ENCODE peak calls at places on chromosomes 6 and 20, in eight cellular contexts. One of them, this sample, is unnamed.

GRCh38 chr6:118815495-118815894 is 78.5 kb upstream of the ASF1A start:
- DNase-seq in body of pancreas: no peak
- DNase-seq in stomach: no peak
- DNase-seq in lower leg skin: no peak
- DNase-seq in GM12878: no peak
- DNase-seq in upper lobe of left lung: no peak
- DNase-seq in H54: no peak
- DNase-seq in A549: no peak
- DNase-seq in this sample: no peak

GRCh38 chr6:84643778-84644177 is 120.6 kb downstream of the TBX18 start:
- DNase-seq in stomach: no peak
- DNase-seq in H54: no peak
- DNase-seq in A549: no peak
- DNase-seq in GM12878: no peak
- DNase-seq in lower leg skin: no peak
- DNase-seq in upper lobe of left lung: no peak
- DNase-seq in body of pancreas: no peak
- DNase-seq in this sample: no peak

GRCh38 chr6:149566372-149567193 is at the start of gene GINM1:
- DNase-seq in stomach: peak
- DNase-seq in A549: peak
- DNase-seq in lower leg skin: peak
- DNase-seq in GM12878: no peak
- DNase-seq in upper lobe of left lung: peak
- DNase-seq in body of pancreas: peak
- DNase-seq in H54: peak
- DNase-seq in this sample: peak

GRCh38 chr6:100573169-100573568 is 108.4 kb upstream of the SIM1 start:
- DNase-seq in GM12878: no peak
- DNase-seq in stomach: no peak
- DNase-seq in upper lobe of left lung: no peak
- DNase-seq in lower leg skin: no peak
- DNase-seq in body of pancreas: no peak
- DNase-seq in H54: no peak
- DNase-seq in A549: peak
- DNase-seq in this sample: no peak

GRCh38 chr6:104796031-104796785 is 63.5 kb downstream of the HACE1 start:
- DNase-seq in H54: no peak
- DNase-seq in body of pancreas: no peak
- DNase-seq in A549: no peak
- DNase-seq in lower leg skin: no peak
- DNase-seq in GM12878: no peak
- DNase-seq in stomach: no peak
- DNase-seq in upper lobe of left lung: no peak
- DNase-seq in this sample: no peak

GRCh38 chr20:63873477-63873971 is 8.5 kb downstream of the TPD52L2 start:
- DNase-seq in stomach: no peak
- DNase-seq in H54: peak
- DNase-seq in A549: no peak
- DNase-seq in upper lobe of left lung: peak
- DNase-seq in GM12878: no peak
- DNase-seq in lower leg skin: no peak
- DNase-seq in body of pancreas: no peak
- DNase-seq in this sample: no peak

GRCh38 chr20:8427419-8428065 is 295.5 kb downstream of the PLCB1 start:
- DNase-seq in upper lobe of left lung: no peak
- DNase-seq in GM12878: no peak
- DNase-seq in H54: no peak
- DNase-seq in body of pancreas: no peak
- DNase-seq in stomach: no peak
- DNase-seq in lower leg skin: no peak
- DNase-seq in A549: no peak
- DNase-seq in this sample: no peak

GRCh38 chr20:50193169-50193850 is 2.7 kb downstream of the CEBPB start:
- DNase-seq in upper lobe of left lung: no peak
- DNase-seq in lower leg skin: no peak
- DNase-seq in body of pancreas: peak
- DNase-seq in GM12878: no peak
- DNase-seq in H54: no peak
- DNase-seq in stomach: no peak
- DNase-seq in A549: no peak
- DNase-seq in this sample: no peak

GRCh38 chr20:64047968-64048401 is 1.5 kb downstream of the SOX18 start:
- DNase-seq in upper lobe of left lung: no peak
- DNase-seq in lower leg skin: no peak
- DNase-seq in A549: no peak
- DNase-seq in H54: no peak
- DNase-seq in body of pancreas: no peak
- DNase-seq in stomach: no peak
- DNase-seq in GM12878: no peak
- DNase-seq in this sample: no peak

GRCh38 chr20:31943052-31943471 is 8.8 kb downstream of the PDRG1 start:
- DNase-seq in stomach: peak
- DNase-seq in GM12878: no peak
- DNase-seq in lower leg skin: no peak
- DNase-seq in upper lobe of left lung: no peak
- DNase-seq in H54: no peak
- DNase-seq in body of pancreas: peak
- DNase-seq in A549: no peak
- DNase-seq in this sample: no peak

GRCh38 chr6:158911746-158912158 is 88.2 kb downstream of the RSPH3 start:
- DNase-seq in body of pancreas: no peak
- DNase-seq in A549: no peak
- DNase-seq in upper lobe of left lung: peak
- DNase-seq in lower leg skin: peak
- DNase-seq in H54: no peak
- DNase-seq in GM12878: peak
- DNase-seq in stomach: peak
- DNase-seq in this sample: no peak

GRCh38 chr20:61786230-61786629 is 279.5 kb downstream of the TAF4 start:
- DNase-seq in H54: no peak
- DNase-seq in upper lobe of left lung: no peak
- DNase-seq in stomach: no peak
- DNase-seq in A549: no peak
- DNase-seq in GM12878: no peak
- DNase-seq in lower leg skin: no peak
- DNase-seq in body of pancreas: no peak
- DNase-seq in this sample: no peak

GRCh38 chr20:45971675-45972499 is at the start of gene ZNF335:
- DNase-seq in body of pancreas: peak
- DNase-seq in stomach: peak
- DNase-seq in upper lobe of left lung: peak
- DNase-seq in A549: peak
- DNase-seq in GM12878: peak
- DNase-seq in H54: peak
- DNase-seq in lower leg skin: peak
- DNase-seq in this sample: peak
- TF ChIP-seq POLR2A in body of pancreas: peak
- TF ChIP-seq POLR2A in stomach: peak
- TF ChIP-seq POLR2A in upper lobe of left lung: peak
- TF ChIP-seq POLR2A in A549: peak
- TF ChIP-seq POLR2A in GM12878: peak
- TF ChIP-seq POLR2A in H54: peak
- TF ChIP-seq POLR2A in lower leg skin: no peak
- TF ChIP-seq POLR2A in this sample: peak

GRCh38 chr6:16483315-16483875 is 245.0 kb downstream of the GMPR start:
- DNase-seq in body of pancreas: no peak
- DNase-seq in A549: no peak
- DNase-seq in GM12878: no peak
- DNase-seq in upper lobe of left lung: no peak
- DNase-seq in lower leg skin: no peak
- DNase-seq in H54: no peak
- DNase-seq in stomach: no peak
- DNase-seq in this sample: no peak
- TF ChIP-seq POLR2A in body of pancreas: no peak
- TF ChIP-seq POLR2A in A549: no peak
- TF ChIP-seq POLR2A in GM12878: no peak
- TF ChIP-seq POLR2A in upper lobe of left lung: no peak
- TF ChIP-seq POLR2A in lower leg skin: no peak
- TF ChIP-seq POLR2A in H54: no peak
- TF ChIP-seq POLR2A in stomach: no peak
- TF ChIP-seq POLR2A in this sample: no peak

GRCh38 chr6:165574220-165574619 is 88.8 kb downstream of the PDE10A start:
- DNase-seq in stomach: no peak
- DNase-seq in lower leg skin: no peak
- DNase-seq in body of pancreas: no peak
- DNase-seq in upper lobe of left lung: no peak
- DNase-seq in GM12878: no peak
- DNase-seq in H54: no peak
- DNase-seq in A549: no peak
- DNase-seq in this sample: no peak

GRCh38 chr6:165568326-165568725 is 94.7 kb downstream of the PDE10A start:
- DNase-seq in upper lobe of left lung: no peak
- DNase-seq in body of pancreas: no peak
- DNase-seq in A549: no peak
- DNase-seq in lower leg skin: no peak
- DNase-seq in GM12878: no peak
- DNase-seq in H54: no peak
- DNase-seq in stomach: no peak
- DNase-seq in this sample: no peak

GRCh38 chr6:165573671-165574070 is 89.4 kb downstream of the PDE10A start:
- DNase-seq in stomach: peak
- DNase-seq in GM12878: no peak
- DNase-seq in body of pancreas: peak
- DNase-seq in A549: peak
- DNase-seq in upper lobe of left lung: no peak
- DNase-seq in lower leg skin: no peak
- DNase-seq in H54: no peak
- DNase-seq in this sample: peak

GRCh38 chr6:165571721-165572132 is 91.3 kb downstream of the PDE10A start:
- DNase-seq in GM12878: no peak
- DNase-seq in lower leg skin: no peak
- DNase-seq in upper lobe of left lung: no peak
- DNase-seq in H54: no peak
- DNase-seq in A549: no peak
- DNase-seq in stomach: no peak
- DNase-seq in body of pancreas: no peak
- DNase-seq in this sample: no peak

DNA sequence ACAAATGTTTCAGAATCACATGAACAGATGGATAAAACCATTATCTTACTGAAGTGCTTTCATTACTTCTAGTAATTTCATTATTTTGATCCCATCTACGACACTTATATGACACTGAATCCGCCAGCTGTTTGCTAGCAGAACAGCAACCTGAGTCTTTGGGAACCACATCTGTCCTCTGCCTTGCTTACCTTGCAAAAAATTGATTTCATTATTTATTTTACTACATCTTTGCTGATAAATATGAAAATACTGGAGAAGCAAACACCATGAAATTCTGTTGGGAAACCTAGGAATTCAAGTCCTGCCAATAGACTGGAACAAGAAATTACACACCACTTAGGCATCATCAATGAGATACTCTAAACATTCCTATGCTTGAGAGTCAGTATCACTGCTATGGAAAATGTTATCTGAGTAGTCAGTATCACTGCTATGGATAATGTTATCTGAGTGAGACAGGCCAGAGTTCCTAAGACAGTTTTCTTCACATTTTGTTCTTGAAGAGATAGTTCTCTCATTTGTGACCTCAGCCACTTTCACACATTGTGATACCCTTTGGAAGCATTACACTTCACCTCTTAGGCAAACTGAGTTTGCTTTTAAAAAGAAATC is 91.9 kb downstream of the PDE10A start:
- DNase-seq in stomach: no peak
- DNase-seq in H54: no peak
- DNase-seq in body of pancreas: no peak
- DNase-seq in GM12878: no peak
- DNase-seq in upper lobe of left lung: no peak
- DNase-seq in A549: no peak
- DNase-seq in lower leg skin: no peak
- DNase-seq in this sample: no peak
- TF ChIP-seq POLR2A in stomach: no peak
- TF ChIP-seq POLR2A in H54: no peak
- TF ChIP-seq POLR2A in body of pancreas: no peak
- TF ChIP-seq POLR2A in GM12878: no peak
- TF ChIP-seq POLR2A in upper lobe of left lung: no peak
- TF ChIP-seq POLR2A in A549: no peak
- TF ChIP-seq POLR2A in lower leg skin: no peak
- TF ChIP-seq POLR2A in this sample: no peak

GRCh38 chr6:41939848-41940758 is 1.5 kb downstream of the CCND3 start:
- DNase-seq in stomach: peak
- DNase-seq in upper lobe of left lung: peak
- DNase-seq in body of pancreas: peak
- DNase-seq in lower leg skin: no peak
- DNase-seq in H54: no peak
- DNase-seq in A549: no peak
- DNase-seq in GM12878: no peak
- DNase-seq in this sample: no peak

GRCh38 chr6:41940759-41941279 is 789 bp downstream of the CCND3 start:
- DNase-seq in lower leg skin: peak
- DNase-seq in upper lobe of left lung: peak
- DNase-seq in body of pancreas: peak
- DNase-seq in H54: peak
- DNase-seq in GM12878: no peak
- DNase-seq in A549: no peak
- DNase-seq in stomach: peak
- DNase-seq in this sample: peak

GRCh38 chr6:41939091-41939847 is 2.3 kb downstream of the CCND3 start:
- DNase-seq in stomach: peak
- DNase-seq in lower leg skin: peak
- DNase-seq in body of pancreas: no peak
- DNase-seq in H54: no peak
- DNase-seq in upper lobe of left lung: peak
- DNase-seq in A549: no peak
- DNase-seq in GM12878: no peak
- DNase-seq in this sample: peak

GRCh38 chr6:41941280-41942044 is at the start of gene CCND3:
- DNase-seq in H54: peak
- DNase-seq in upper lobe of left lung: peak
- DNase-seq in stomach: peak
- DNase-seq in body of pancreas: peak
- DNase-seq in lower leg skin: peak
- DNase-seq in GM12878: peak
- DNase-seq in A549: peak
- DNase-seq in this sample: peak

DNA sequence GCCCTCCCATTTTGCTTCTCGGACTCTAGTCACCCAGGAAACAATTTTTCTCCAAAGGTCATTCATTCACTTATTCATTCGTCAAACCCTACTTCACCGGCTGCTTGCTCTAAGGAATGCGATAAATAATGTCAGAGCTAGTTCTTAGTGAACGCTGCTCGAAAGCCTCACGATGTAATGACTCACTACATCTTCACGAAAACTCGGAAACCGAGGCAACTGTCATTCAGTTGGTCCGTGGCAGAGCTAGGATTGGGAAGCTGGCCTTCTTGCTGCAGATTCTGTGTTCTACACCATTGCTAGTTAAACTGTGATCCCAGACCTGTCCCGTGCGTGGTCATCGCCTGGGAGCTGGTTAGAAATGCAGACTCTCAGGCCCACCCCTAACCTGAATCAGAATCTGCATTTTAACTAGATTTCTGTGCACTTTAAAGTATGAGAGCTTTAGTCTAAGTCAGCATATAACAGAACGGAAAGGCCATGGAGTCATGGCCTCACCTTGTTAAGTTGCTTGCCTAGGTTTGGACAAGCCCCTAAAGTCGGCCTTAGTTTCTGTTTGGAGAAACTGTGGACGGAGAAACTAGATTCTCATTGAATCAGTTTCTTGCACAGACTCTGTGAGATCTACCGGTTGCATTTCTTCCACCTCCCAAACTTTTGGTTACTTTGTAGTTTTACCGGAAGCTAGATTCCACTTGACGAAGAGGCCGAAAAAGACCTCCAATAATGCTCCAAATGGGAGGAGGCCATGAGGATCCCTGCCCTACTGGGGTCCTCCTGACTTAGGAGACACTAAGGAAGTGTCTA is 640 bp upstream of the CCND3 start:
- DNase-seq in body of pancreas: no peak
- DNase-seq in stomach: no peak
- DNase-seq in A549: no peak
- DNase-seq in H54: no peak
- DNase-seq in lower leg skin: no peak
- DNase-seq in upper lobe of left lung: no peak
- DNase-seq in GM12878: no peak
- DNase-seq in this sample: peak
- TF ChIP-seq POLR2A in body of pancreas: no peak
- TF ChIP-seq POLR2A in stomach: no peak
- TF ChIP-seq POLR2A in A549: no peak
- TF ChIP-seq POLR2A in H54: no peak
- TF ChIP-seq POLR2A in lower leg skin: no peak
- TF ChIP-seq POLR2A in upper lobe of left lung: no peak
- TF ChIP-seq POLR2A in GM12878: no peak
- TF ChIP-seq POLR2A in this sample: no peak